ENCODE peak calls at places on chromosome 17, in five cellular contexts. One of them, this sample, is unnamed.

GRCh38 chr17:49510059-49510719 is 15.1 kb downstream of the NGFR start:
- DNase-seq in H54: no peak
- DNase-seq in non-pigmented ciliary epithelial cell: no peak
- DNase-seq in GM03348: no peak
- DNase-seq in nephron progenitor cell: no peak
- DNase-seq in this sample: no peak

GRCh38 chr17:16352838-16353701 is at the start of gene CENPV:
- DNase-seq in non-pigmented ciliary epithelial cell: no peak
- DNase-seq in H54: peak
- DNase-seq in GM03348: peak
- DNase-seq in nephron progenitor cell: peak
- DNase-seq in this sample: peak

GRCh38 chr17:49512296-49513043 is 17.4 kb downstream of the NGFR start:
- DNase-seq in GM03348: no peak
- DNase-seq in H54: no peak
- DNase-seq in non-pigmented ciliary epithelial cell: no peak
- DNase-seq in nephron progenitor cell: no peak
- DNase-seq in this sample: no peak

GRCh38 chr17:34584805-34585416 is 5.5 kb downstream of the TMEM132E start:
- DNase-seq in H54: peak
- DNase-seq in nephron progenitor cell: no peak
- DNase-seq in GM03348: peak
- DNase-seq in non-pigmented ciliary epithelial cell: no peak
- DNase-seq in this sample: peak

GRCh38 chr17:9942885-9943284 is 37.8 kb upstream of the RCVRN start:
- DNase-seq in non-pigmented ciliary epithelial cell: no peak
- DNase-seq in nephron progenitor cell: no peak
- DNase-seq in H54: no peak
- DNase-seq in GM03348: no peak
- DNase-seq in this sample: no peak

GRCh38 chr17:76008630-76009425 is 8.2 kb downstream of the CDK3 start:
- DNase-seq in H54: no peak
- DNase-seq in GM03348: no peak
- DNase-seq in nephron progenitor cell: no peak
- DNase-seq in non-pigmented ciliary epithelial cell: no peak
- DNase-seq in this sample: no peak

GRCh38 chr17:35174835-35175334 is 19.3 kb downstream of the SLC35G3 start:
- DNase-seq in GM03348: no peak
- DNase-seq in nephron progenitor cell: no peak
- DNase-seq in non-pigmented ciliary epithelial cell: no peak
- DNase-seq in H54: no peak
- DNase-seq in this sample: no peak

GRCh38 chr17:8144401-8145295 is 7.6 kb downstream of the PER1 start:
- DNase-seq in H54: no peak
- DNase-seq in non-pigmented ciliary epithelial cell: no peak
- DNase-seq in nephron progenitor cell: no peak
- DNase-seq in GM03348: no peak
- DNase-seq in this sample: no peak

GRCh38 chr17:55769625-55770000 is 18.8 kb downstream of the PCTP start:
- DNase-seq in non-pigmented ciliary epithelial cell: peak
- DNase-seq in GM03348: peak
- DNase-seq in H54: peak
- DNase-seq in nephron progenitor cell: no peak
- DNase-seq in this sample: peak

GRCh38 chr17:73156166-73156840 is 8.5 kb upstream of the SSTR2 start:
- DNase-seq in H54: peak
- DNase-seq in nephron progenitor cell: peak
- DNase-seq in non-pigmented ciliary epithelial cell: no peak
- DNase-seq in GM03348: peak
- DNase-seq in this sample: peak

GRCh38 chr17:44348234-44348987 is 3.3 kb downstream of the GRN start:
- DNase-seq in GM03348: peak
- DNase-seq in nephron progenitor cell: no peak
- DNase-seq in non-pigmented ciliary epithelial cell: no peak
- DNase-seq in H54: peak
- DNase-seq in this sample: peak

GRCh38 chr17:76820523-76820922 is 47.7 kb upstream of the MGAT5B start:
- DNase-seq in H54: no peak
- DNase-seq in nephron progenitor cell: no peak
- DNase-seq in GM03348: no peak
- DNase-seq in non-pigmented ciliary epithelial cell: no peak
- DNase-seq in this sample: no peak

GRCh38 chr17:48641541-48642058 is 15.4 kb upstream of the HOXB9 start:
- DNase-seq in GM03348: no peak
- DNase-seq in non-pigmented ciliary epithelial cell: no peak
- DNase-seq in H54: no peak
- DNase-seq in nephron progenitor cell: peak
- DNase-seq in this sample: no peak

GRCh38 chr17:1390422-1391367 is 9.3 kb downstream of the YWHAE start:
- DNase-seq in nephron progenitor cell: no peak
- DNase-seq in GM03348: no peak
- DNase-seq in H54: no peak
- DNase-seq in non-pigmented ciliary epithelial cell: no peak
- DNase-seq in this sample: peak

GRCh38 chr17:32912218-32912897 is 15.6 kb upstream of the TMEM98 start:
- DNase-seq in GM03348: peak
- DNase-seq in non-pigmented ciliary epithelial cell: no peak
- DNase-seq in nephron progenitor cell: peak
- DNase-seq in H54: no peak
- DNase-seq in this sample: peak

GRCh38 chr17:20235747-20236146 is 226.6 kb downstream of the SPECC1 start:
- DNase-seq in nephron progenitor cell: no peak
- DNase-seq in non-pigmented ciliary epithelial cell: no peak
- DNase-seq in H54: no peak
- DNase-seq in GM03348: no peak
- DNase-seq in this sample: no peak

GRCh38 chr17:53837131-53837530 is 14.4 kb downstream of the KIF2B start:
- DNase-seq in non-pigmented ciliary epithelial cell: no peak
- DNase-seq in nephron progenitor cell: no peak
- DNase-seq in H54: no peak
- DNase-seq in GM03348: no peak
- DNase-seq in this sample: no peak

GRCh38 chr17:70804161-70804560 is 634.8 kb downstream of the KCNJ2 start:
- DNase-seq in GM03348: peak
- DNase-seq in nephron progenitor cell: no peak
- DNase-seq in H54: no peak
- DNase-seq in non-pigmented ciliary epithelial cell: no peak
- DNase-seq in this sample: peak

GRCh38 chr17:32253117-32253611 is 12.5 kb upstream of the RHBDL3 start:
- DNase-seq in GM03348: peak
- DNase-seq in non-pigmented ciliary epithelial cell: peak
- DNase-seq in nephron progenitor cell: peak
- DNase-seq in H54: peak
- DNase-seq in this sample: peak

GRCh38 chr17:42787266-42787665 is 6.9 kb downstream of the WNK4 start:
- DNase-seq in non-pigmented ciliary epithelial cell: no peak
- DNase-seq in H54: no peak
- DNase-seq in GM03348: no peak
- DNase-seq in nephron progenitor cell: no peak
- DNase-seq in this sample: no peak

GRCh38 chr17:51461578-51462004 is 201.2 kb downstream of the UTP18 start:
- DNase-seq in non-pigmented ciliary epithelial cell: no peak
- DNase-seq in nephron progenitor cell: peak
- DNase-seq in H54: peak
- DNase-seq in GM03348: peak
- DNase-seq in this sample: peak